ENCODE peak calls at places on chromosome 14, in ten cellular contexts. C is foreskin fibroblast; D is right atrium auricular region; H is posterior vena cava; Q is adrenal gland; G is stimulated activated CD4-positive, alpha-beta T cell treated with anti-CD3 and anti-CD28 coated beads, Interleukin-15, amount 100 ng/mL, for 1 hour; F is cortex of kidney; Z is NCI-H345; O is mucosa of descending colon; R is cardiac muscle cell. M is an unnamed sample.

GRCh38 chr14:57526942-57527341 is 33.3 kb upstream of the CCDC198 start:
- DNase-seq in C (no peak), D (no peak), H (no peak), Q (no peak), G (no peak), F (no peak), Z (no peak), O (no peak), R (no peak), M (no peak)

GRCh38 chr14:32252030-32252670 is 49.1 kb upstream of the RNU6-8 start:
- DNase-seq in C (peak; percentile 83), D (peak; percentile 68), H (no peak), Q (peak; percentile 63), G (no peak), F (no peak), Z (peak; percentile 78), O (no peak), R (peak; percentile 85), M (no peak)

GRCh38 chr14:91047174-91047753 is 13.2 kb downstream of the RPS6KA5 start:
- DNase-seq in C (no peak), D (no peak), H (no peak), Q (no peak), G (no peak), F (no peak), Z (no peak), O (no peak), R (no peak), M (no peak)

GRCh38 chr14:60616326-60617044 is 32.8 kb downstream of the SIX1 start:
- DNase-seq in C (no peak), D (no peak), H (no peak), Q (no peak), G (no peak), F (no peak), Z (no peak), O (no peak), R (no peak), M (no peak)

GRCh38 chr14:64060648-64061096 is 207.9 kb downstream of the SYNE2 start:
- DNase-seq in C (peak; percentile 22), D (no peak), H (no peak), Q (no peak), G (no peak), F (no peak), Z (no peak), O (no peak), R (peak; percentile 28), M (no peak)

GRCh38 chr14:61925043-61925442 is 162.8 kb downstream of the SNAPC1 start:
- DNase-seq in C (peak; percentile 60), D (no peak), H (no peak), Q (no peak), G (no peak), F (no peak), Z (peak; percentile 23), O (no peak), R (peak; percentile 7), M (no peak)

GRCh38 chr14:65815127-65815526 is 402.6 kb downstream of the FUT8 start:
- DNase-seq in C (no peak), D (no peak), H (no peak), Q (no peak), G (no peak), F (no peak), Z (no peak), O (no peak), R (no peak), M (no peak)

GRCh38 chr14:30283822-30284446 is 275.0 kb upstream of the G2E3 start:
- DNase-seq in C (peak; percentile 75), D (no peak), H (no peak), Q (no peak), G (no peak), F (no peak), Z (no peak), O (no peak), R (peak; percentile 62), M (no peak)

GRCh38 chr14:58963873-58964597 is 224.4 kb upstream of the DAAM1 start:
- DNase-seq in C (no peak), D (no peak), H (no peak), Q (no peak), G (no peak), F (no peak), Z (no peak), O (no peak), R (no peak), M (no peak)

GRCh38 chr14:23695220-23695999 is 59.2 kb downstream of the DHRS2 start:
- DNase-seq in C (peak; percentile 35), D (no peak), H (no peak), Q (peak; percentile 33), G (no peak), F (no peak), Z (no peak), O (no peak), R (peak; percentile 22), M (no peak)

GRCh38 chr14:64826333-64826732 is 53.4 kb downstream of the SPTB start:
- DNase-seq in C (no peak), D (no peak), H (no peak), Q (no peak), G (no peak), F (no peak), Z (no peak), O (no peak), R (no peak), M (no peak)

GRCh38 chr14:68884031-68885030 is 91.5 kb upstream of the ZFP36L1 start:
- DNase-seq in C (peak; percentile 94), D (no peak), H (peak; percentile 80), Q (peak; percentile 64), G (no peak), F (no peak), Z (no peak), O (no peak), R (peak; percentile 89), M (no peak)

GRCh38 chr14:75654127-75654732 is 6.4 kb downstream of the ERG28 start:
- DNase-seq in C (peak; percentile 84), D (peak; percentile 93), H (peak; percentile 93), Q (peak; percentile 76), G (peak; percentile 66), F (no peak), Z (peak; percentile 67), O (peak; percentile 68), R (peak; percentile 72), M (peak; percentile 91)

GRCh38 chr14:66395300-66395699 is 90.9 kb upstream of the CCDC196 start:
- DNase-seq in C (no peak), D (no peak), H (no peak), Q (no peak), G (no peak), F (no peak), Z (no peak), O (no peak), R (no peak), M (no peak)

GRCh38 chr14:39781466-39781865 is 349.2 kb upstream of the FBXO33 start:
- DNase-seq in C (no peak), D (no peak), H (no peak), Q (no peak), G (no peak), F (no peak), Z (no peak), O (no peak), R (no peak), M (no peak)

M was measured in spleen.